ENCODE peak calls at places on chromosomes 7 and 10, in eight cellular contexts. N is transverse colon, W is astrocyte of the cerebellum, B is fibroblast of mammary gland, C is IMR-90, Y is AG09309, P is mesothelial cell of epicardium, Q is thoracic aorta. V is an unnamed sample.

GRCh38 chr10:15373199-15373598 is 2.1 kb upstream of the FAM171A1 start:
- DNase-seq in C (no peak), Y (no peak), N (no peak), W (no peak), P (no peak), Q (no peak), B (no peak), V (no peak)

GRCh38 chr10:11178606-11179221 is 161.0 kb downstream of the CELF2 start:
- DNase-seq in N (peak; percentile 73), P (no peak), Q (no peak), Y (peak; percentile 3), W (no peak), B (peak; percentile 76), C (peak; percentile 61), V (peak; percentile 47)

GRCh38 chr7:91912500-91912899 is 28.2 kb upstream of the AKAP9 start:
- DNase-seq in W (peak; percentile 68), P (no peak), Q (no peak), N (no peak), C (peak; percentile 5), B (peak; percentile 38), Y (no peak), V (no peak)

GRCh38 chr7:120989571-120990220 is 1.2 kb downstream of the CPED1 start:
- DNase-seq in N (no peak), P (no peak), C (peak; percentile 38), Q (no peak), W (no peak), Y (no peak), B (no peak), V (no peak)

GRCh38 chr7:1669954-1670893 is at the start of gene ELFN1:
- DNase-seq in Q (no peak), P (peak; percentile 75), C (peak; percentile 36), N (no peak), B (peak; percentile 20), W (no peak), Y (no peak), V (no peak)

GRCh38 chr7:39504963-39505362 is 61.2 kb upstream of the YAE1 start:
- DNase-seq in Y (no peak), P (no peak), C (peak; percentile 40), B (peak; percentile 77), Q (no peak), N (no peak), W (no peak), V (no peak)

GRCh38 chr7:140646931-140647647 is 6.5 kb upstream of the DENND2A start:
- DNase-seq in W (no peak), B (no peak), Y (no peak), N (peak; percentile 37), P (no peak), Q (no peak), C (peak; percentile 37), V (peak; percentile 51)

GRCh38 chr7:50978633-50979215 is 196.0 kb upstream of the GRB10 start:
- DNase-seq in P (no peak), W (no peak), N (no peak), Y (no peak), B (peak; percentile 20), Q (no peak), C (no peak), V (no peak)

GRCh38 chr7:123966936-123967335 is 41.9 kb downstream of the SPAM1 start:
- DNase-seq in B (no peak), N (no peak), Q (no peak), C (no peak), P (no peak), Y (no peak), W (no peak), V (no peak)

GRCh38 chr7:36630112-36630650 is 94.1 kb downstream of the AOAH start:
- DNase-seq in B (no peak), W (no peak), Q (no peak), Y (no peak), P (no peak), N (no peak), C (no peak), V (no peak)

GRCh38 chr10:72126184-72126871 is 38.0 kb upstream of the SPOCK2 start:
- DNase-seq in Q (no peak), Y (no peak), P (no peak), B (peak; percentile 78), W (peak; percentile 36), N (no peak), C (peak; percentile 75), V (no peak)

GRCh38 chr10:102243304-102243703 is 2.0 kb upstream of the PITX3 start:
- DNase-seq in Y (no peak), N (no peak), W (no peak), Q (no peak), P (no peak), B (peak; percentile 89), C (peak; percentile 83), V (no peak)

GRCh38 chr10:49163741-49164140 is 24.4 kb downstream of the TMEM273 start:
- DNase-seq in Q (no peak), C (peak; percentile 96), Y (no peak), B (peak; percentile 94), N (no peak), P (no peak), W (peak; percentile 28), V (no peak)

DNA sequence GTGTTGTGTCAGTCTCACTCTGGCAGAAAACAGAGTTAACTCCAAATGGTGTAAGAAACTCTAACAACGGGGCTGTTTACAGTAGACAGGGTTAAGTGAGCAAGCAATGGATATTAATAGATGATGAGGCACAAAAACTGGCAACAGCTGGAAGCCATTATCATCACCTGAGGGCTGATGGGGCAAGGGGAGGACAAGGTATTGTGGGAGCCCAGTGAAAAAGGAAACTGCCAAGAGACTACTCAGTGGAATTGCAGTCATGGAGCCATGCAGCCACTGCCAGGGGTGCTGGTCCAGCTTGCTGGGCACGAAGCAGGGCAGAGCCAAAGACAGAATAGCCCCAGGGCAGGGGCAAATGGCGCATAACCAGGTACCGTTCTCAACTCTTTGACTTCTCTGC is 260.7 kb downstream of the BICC1 start:
- DNase-seq in Q (no peak), C (peak; percentile 48), B (peak; percentile 46), W (no peak), P (no peak), N (no peak), Y (no peak), V (no peak)
- TF ChIP-seq CTCF in Q (no peak), C (no peak), B (no peak), W (no peak), P (no peak), N (no peak), Y (no peak), V (no peak)

GRCh38 chr10:62426086-62426485 is 51.9 kb downstream of the ZNF365 start:
- DNase-seq in Q (no peak), C (peak; percentile 60), Y (no peak), W (no peak), P (no peak), N (no peak), B (peak; percentile 45), V (no peak)

GRCh38 chr10:62424026-62424425 is 49.9 kb downstream of the ZNF365 start:
- DNase-seq in P (no peak), Q (no peak), W (no peak), B (peak; percentile 22), Y (no peak), N (no peak), C (no peak), V (no peak)

GRCh38 chr10:62426600-62426999 is 52.4 kb downstream of the ZNF365 start:
- DNase-seq in Y (no peak), B (no peak), P (no peak), C (no peak), W (no peak), Q (no peak), N (no peak), V (no peak)

GRCh38 chr10:62422068-62422590 is 48.0 kb downstream of the ZNF365 start:
- DNase-seq in B (peak; percentile 91), P (no peak), N (no peak), Q (no peak), W (no peak), C (peak; percentile 90), Y (peak; percentile 56), V (no peak)
- TF ChIP-seq CTCF in B (peak; percentile 32), P (no peak), N (no peak), Q (no peak), W (no peak), C (peak; percentile 20), Y (peak; percentile 19), V (no peak)

GRCh38 chr7:20153567-20153966 is 63.6 kb downstream of the MACC1 start:
- DNase-seq in P (no peak), C (no peak), Q (no peak), Y (no peak), N (no peak), W (no peak), B (no peak), V (no peak)

GRCh38 chr7:20153999-20154398 is 63.2 kb downstream of the MACC1 start:
- DNase-seq in Y (no peak), W (no peak), P (no peak), C (peak; percentile 88), N (no peak), B (peak; percentile 42), Q (no peak), V (no peak)

GRCh38 chr7:20157456-20157855 is 59.7 kb downstream of the MACC1 start:
- DNase-seq in N (no peak), Q (no peak), C (no peak), W (no peak), Y (no peak), P (no peak), B (no peak), V (no peak)

GRCh38 chr7:20159226-20159747 is 57.9 kb downstream of the MACC1 start:
- DNase-seq in B (no peak), W (no peak), Q (no peak), C (no peak), P (no peak), Y (no peak), N (no peak), V (no peak)

DNA sequence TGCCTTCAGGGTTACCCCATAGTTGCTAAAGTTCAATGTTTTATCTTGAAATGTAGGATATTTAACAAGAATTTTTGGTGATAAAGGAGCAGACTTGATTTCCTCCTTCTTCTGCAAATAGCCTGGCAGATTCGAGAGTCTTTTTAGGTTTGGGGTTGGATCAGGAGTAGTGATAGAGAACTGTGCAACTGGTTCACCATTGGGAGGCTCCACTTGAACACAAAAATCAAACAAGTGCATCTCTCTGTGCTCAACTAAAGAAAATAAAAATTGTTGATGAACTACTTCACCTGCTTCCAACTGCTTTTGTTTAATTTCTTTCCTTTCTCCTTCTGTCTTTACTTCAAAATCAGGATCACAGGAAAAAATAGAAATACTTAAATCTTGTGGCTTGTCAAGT is 58.5 kb downstream of the MACC1 start:
- DNase-seq in N (no peak), Q (no peak), B (peak; percentile 40), Y (no peak), P (no peak), C (peak; percentile 36), W (no peak), V (no peak)
- TF ChIP-seq CTCF in N (peak; percentile 11), Q (peak; percentile 13), B (peak; percentile 28), Y (peak; percentile 18), P (no peak), C (peak; percentile 50), W (no peak), V (no peak)

DNA sequence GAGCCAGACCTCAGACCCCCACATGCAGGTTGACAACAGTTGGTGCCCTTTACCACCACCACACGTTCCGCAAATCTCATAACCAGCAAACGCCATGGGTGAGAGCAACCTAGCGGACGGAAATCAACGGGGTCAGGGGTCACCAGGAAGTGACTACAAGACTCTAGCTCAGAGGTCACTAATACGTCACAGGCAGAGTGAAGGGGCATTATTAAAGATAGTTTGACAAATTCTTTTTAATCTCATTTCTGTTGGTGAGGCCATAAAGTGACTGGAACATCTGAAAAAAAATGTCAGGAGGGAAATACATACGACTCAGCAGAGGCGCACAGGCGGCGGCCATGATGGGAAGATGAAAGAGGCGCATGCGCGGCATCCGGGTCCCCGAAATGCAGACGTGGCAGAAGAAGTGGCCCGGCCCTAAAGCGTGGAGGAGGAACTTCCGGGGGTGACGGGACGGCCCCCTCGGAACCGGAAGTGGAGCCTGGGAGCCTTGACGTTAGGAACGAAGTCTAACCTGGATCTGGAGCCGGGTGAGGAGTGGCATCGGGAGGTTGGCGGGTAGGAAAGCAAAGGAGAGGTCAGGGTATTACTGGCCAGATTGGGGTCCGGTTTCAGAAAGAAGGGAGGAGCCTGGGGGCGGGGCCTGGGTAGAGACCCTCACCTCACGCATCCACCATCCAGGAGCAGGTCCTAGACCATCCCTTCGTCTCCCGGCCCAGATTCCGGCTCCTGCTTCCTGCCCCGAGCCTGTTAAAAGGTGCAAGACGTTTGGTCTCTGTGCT is at the start of gene SEC24C:
- DNase-seq in C (peak; percentile 94), Q (peak; percentile 82), W (peak; percentile 92), P (peak; percentile 93), Y (peak; percentile 84), N (peak; percentile 98), B (peak; percentile 94), V (peak; percentile 98)
- TF ChIP-seq CTCF in C (peak; percentile 12), Q (no peak), W (no peak), P (no peak), Y (no peak), N (no peak), B (no peak), V (no peak)

V was measured in colonic mucosa.